ENCODE peak calls at places on chromosomes 5 and 9, in six cellular contexts. U is brain microvascular endothelial cell; T is left ventricle myocardium inferior; N is mammary epithelial cell; X is activated CD8-positive, alpha-beta T cell treated with anti-CD3 and anti-CD28 coated beads for 36 hours; B is H9. R is an unnamed sample.

GRCh38 chr5:135215617-135215995 is 181.6 kb upstream of the PITX1 start:
- DNase-seq in U (no peak), T (no peak), N (no peak), X (no peak), B (peak), R (no peak)

GRCh38 chr5:81269751-81270686 is 31.4 kb upstream of the ZCCHC9 start:
- DNase-seq in U (no peak), T (no peak), N (no peak), X (no peak), B (peak), R (no peak)

GRCh38 chr5:67246108-67246507 is 49.5 kb upstream of the CD180 start:
- DNase-seq in U (peak), T (no peak), N (peak), X (peak), B (no peak), R (peak)

GRCh38 chr5:7850533-7851239 is at the start of gene CFAP90:
- DNase-seq in U (peak), T (peak), N (no peak), X (peak), B (peak), R (no peak)

GRCh38 chr5:62310426-62311105 is 4.6 kb downstream of the KIF2A start:
- DNase-seq in U (no peak), T (no peak), N (no peak), X (no peak), B (no peak), R (no peak)

GRCh38 chr5:14669975-14670374 is 5.5 kb downstream of the OTULIN start:
- DNase-seq in U (no peak), T (no peak), N (peak), X (peak), B (no peak), R (no peak)

GRCh38 chr5:68303754-68304420 is 88.3 kb downstream of the PIK3R1 start:
- DNase-seq in U (no peak), T (no peak), N (no peak), X (no peak), B (no peak), R (no peak)

GRCh38 chr5:57366744-57367143 is 115.9 kb downstream of the ACTBL2 start:
- DNase-seq in U (peak), T (no peak), N (peak), X (no peak), B (no peak), R (no peak)

GRCh38 chr9:86903461-86904010 is 43.8 kb downstream of the GAS1 start:
- DNase-seq in U (no peak), T (no peak), N (no peak), X (no peak), B (peak), R (no peak)

DNA sequence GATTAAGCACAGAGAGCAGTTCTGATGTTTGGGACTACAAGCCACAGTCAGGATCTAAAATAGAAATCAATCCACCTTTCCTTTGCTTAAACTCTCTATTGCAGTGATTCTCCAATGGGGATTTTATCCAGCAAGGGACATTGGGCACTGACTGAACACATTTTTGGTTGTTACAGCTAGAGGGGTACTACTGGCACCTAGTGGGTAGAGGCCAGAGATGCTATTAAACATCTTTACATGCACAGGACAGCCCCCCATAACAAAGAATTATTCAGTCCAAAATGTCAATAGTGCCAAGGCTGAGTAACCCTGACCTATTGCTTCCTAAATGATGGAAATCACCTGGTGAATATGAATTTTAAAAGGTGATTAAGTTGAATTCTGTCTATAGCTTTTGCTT is 12.0 kb downstream of the ZNF622 start:
- DNase-seq in U (no peak), T (no peak), N (no peak), X (no peak), B (no peak), R (no peak)
- TF ChIP-seq CTCF in U (peak), T (peak), N (peak), X (no peak), B (peak), R (no peak)

DNA sequence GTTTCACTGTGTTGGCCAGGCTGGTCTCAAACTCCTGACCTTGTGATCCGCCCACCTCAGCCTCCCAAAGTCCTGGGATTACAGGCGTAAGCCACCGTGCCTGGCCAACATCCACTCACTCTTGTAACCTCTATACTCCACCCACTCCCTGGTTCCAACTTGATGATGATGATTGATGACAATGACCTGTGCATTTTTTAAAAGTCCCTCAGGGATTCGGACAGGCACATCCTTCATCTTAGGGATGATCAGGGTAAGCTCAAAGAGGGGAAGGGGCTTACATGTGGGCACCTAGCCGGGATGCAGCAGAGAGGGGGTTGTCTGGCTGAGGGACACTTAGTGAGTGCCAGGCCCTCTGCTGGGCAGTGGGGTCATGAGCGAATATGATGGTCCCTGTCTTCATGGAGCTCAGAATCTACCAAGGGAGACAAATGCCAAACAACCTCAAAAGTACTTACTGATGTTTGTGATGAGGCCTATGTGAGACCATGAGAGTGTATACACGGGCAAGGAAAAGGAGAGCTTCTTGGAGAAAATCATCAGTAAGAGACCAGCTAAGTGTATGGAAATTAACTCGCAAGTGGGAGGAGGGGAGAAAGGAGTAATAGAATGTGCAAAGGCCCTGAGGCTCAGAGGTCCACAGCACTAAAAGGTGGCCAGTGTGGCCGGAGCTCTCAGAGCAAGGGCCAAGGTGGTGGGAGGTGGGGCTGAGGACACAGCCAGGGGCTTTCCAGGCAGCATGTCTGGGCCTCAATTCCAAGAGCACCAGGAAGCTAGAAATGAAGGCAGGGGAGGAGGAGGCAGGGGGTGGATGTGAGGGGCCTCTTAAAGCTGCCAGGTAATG is 27.4 kb downstream of the LHX2 start:
- DNase-seq in U (no peak), T (no peak), N (no peak), X (no peak), B (no peak), R (no peak)
- TF ChIP-seq CTCF in U (peak), T (no peak), N (no peak), X (no peak), B (peak), R (peak)

DNA sequence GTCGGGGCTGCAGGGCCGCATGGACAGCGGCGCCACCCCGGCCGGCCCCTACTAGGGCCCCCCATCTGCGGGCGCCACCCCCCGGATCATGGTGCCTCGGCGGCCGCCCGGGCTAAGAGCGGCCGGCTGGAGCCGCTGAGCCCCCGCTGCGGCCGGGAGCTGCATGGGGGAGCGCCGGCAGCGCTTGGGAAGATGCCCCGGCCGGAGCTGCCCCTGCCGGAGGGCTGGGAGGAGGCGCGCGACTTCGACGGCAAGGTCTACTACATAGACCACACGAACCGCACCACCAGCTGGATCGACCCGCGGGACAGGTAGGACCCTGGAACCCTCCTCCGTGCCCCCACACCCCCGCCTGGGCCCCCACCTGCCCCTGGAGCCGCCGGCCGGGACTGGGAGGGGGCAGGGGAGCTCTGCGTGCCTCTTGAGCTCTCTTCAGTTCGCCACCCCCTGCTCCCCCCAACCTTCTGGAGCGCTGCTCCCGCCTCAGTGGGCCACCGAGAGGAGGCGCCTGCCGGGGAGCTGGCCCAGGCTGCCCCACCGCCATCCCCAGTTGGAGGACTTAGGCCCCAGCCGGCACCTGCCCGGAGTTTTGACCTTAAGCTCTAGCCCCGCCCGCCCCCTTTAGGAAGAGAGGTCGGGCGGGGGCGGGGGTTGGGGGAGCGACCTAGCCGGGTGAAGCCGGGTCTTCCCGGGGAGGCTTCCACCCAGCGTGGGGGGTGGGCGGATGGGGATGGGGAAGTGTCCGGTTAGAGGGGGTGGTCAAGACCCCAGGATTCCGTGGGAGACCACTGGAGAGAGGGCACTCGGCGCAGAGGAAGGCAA is 727 bp downstream of the WWC1 start:
- DNase-seq in U (no peak), T (no peak), N (no peak), X (no peak), B (peak), R (no peak)
- TF ChIP-seq CTCF in U (peak), T (no peak), N (peak), X (no peak), B (peak), R (no peak)

DNA sequence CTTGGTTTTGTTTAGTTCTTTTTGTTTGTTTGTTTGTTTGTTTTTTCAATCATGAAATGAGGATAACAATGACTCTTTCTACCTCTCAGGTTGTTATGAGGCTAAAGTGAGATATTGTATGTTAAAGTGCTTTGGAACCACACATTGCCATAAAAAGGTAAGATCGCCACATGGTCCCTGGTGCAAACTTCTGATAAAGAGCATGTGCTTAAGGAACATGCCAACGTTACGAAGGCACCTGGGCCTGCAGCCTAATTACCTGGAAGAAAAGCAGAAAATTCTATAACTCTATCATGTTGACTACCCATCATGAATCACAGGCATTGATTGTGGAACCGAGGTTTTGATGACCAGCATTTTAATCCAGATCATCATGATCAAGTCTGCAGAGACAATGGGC is 151.8 kb downstream of the DROSHA start:
- DNase-seq in U (no peak), T (no peak), N (no peak), X (no peak), B (no peak), R (no peak)
- TF ChIP-seq CTCF in U (no peak), T (no peak), N (no peak), X (no peak), B (no peak), R (no peak)